ENCODE peak calls at places on chromosomes 6 and 20, in six cellular contexts. One of them, this sample, is unnamed.

GRCh38 chr20:64057628-64058498 is 5.1 kb upstream of the TCEA2 start:
- DNase-seq in NCI-H774: no peak
- DNase-seq in NCI-H1092 treated with DMSO at 0.1 percent for 48 hours: peak; percentile 36
- DNase-seq in DMS153: no peak
- DNase-seq in Daoy: peak; percentile 78
- DNase-seq in naive thymus-derived CD8-positive, alpha-beta T cell: peak; percentile 62
- DNase-seq in this sample: no peak

GRCh38 chr20:4585104-4585753 is 136.5 kb upstream of the PRND start:
- DNase-seq in NCI-H774: no peak
- DNase-seq in NCI-H1092 treated with DMSO at 0.1 percent for 48 hours: no peak
- DNase-seq in DMS153: no peak
- DNase-seq in Daoy: no peak
- DNase-seq in naive thymus-derived CD8-positive, alpha-beta T cell: no peak
- DNase-seq in this sample: peak; percentile 75

GRCh38 chr6:109456710-109457595 is 1.4 kb upstream of the MICAL1 start:
- DNase-seq in NCI-H774: peak; percentile 18
- DNase-seq in NCI-H1092 treated with DMSO at 0.1 percent for 48 hours: no peak
- DNase-seq in DMS153: no peak
- DNase-seq in Daoy: peak; percentile 46
- DNase-seq in naive thymus-derived CD8-positive, alpha-beta T cell: no peak
- DNase-seq in this sample: no peak

GRCh38 chr6:136723780-136724179 is 68.5 kb downstream of the MAP3K5 start:
- DNase-seq in NCI-H774: no peak
- DNase-seq in NCI-H1092 treated with DMSO at 0.1 percent for 48 hours: no peak
- DNase-seq in DMS153: no peak
- DNase-seq in Daoy: peak; percentile 15
- DNase-seq in naive thymus-derived CD8-positive, alpha-beta T cell: no peak
- DNase-seq in this sample: no peak

GRCh38 chr6:39218868-39219567 is 10.3 kb downstream of the KCNK5 start:
- DNase-seq in NCI-H774: no peak
- DNase-seq in NCI-H1092 treated with DMSO at 0.1 percent for 48 hours: no peak
- DNase-seq in DMS153: no peak
- DNase-seq in Daoy: no peak
- DNase-seq in naive thymus-derived CD8-positive, alpha-beta T cell: no peak
- DNase-seq in this sample: no peak

GRCh38 chr6:43809417-43810305 is 39.6 kb downstream of the VEGFA start:
- DNase-seq in NCI-H774: peak; percentile 53
- DNase-seq in NCI-H1092 treated with DMSO at 0.1 percent for 48 hours: peak; percentile 28
- DNase-seq in DMS153: peak; percentile 78
- DNase-seq in Daoy: peak; percentile 92
- DNase-seq in naive thymus-derived CD8-positive, alpha-beta T cell: no peak
- DNase-seq in this sample: peak; percentile 36

GRCh38 chr6:53236241-53236640 is 87.6 kb upstream of the GCM1 start:
- DNase-seq in NCI-H774: no peak
- DNase-seq in NCI-H1092 treated with DMSO at 0.1 percent for 48 hours: no peak
- DNase-seq in DMS153: no peak
- DNase-seq in Daoy: no peak
- DNase-seq in naive thymus-derived CD8-positive, alpha-beta T cell: no peak
- DNase-seq in this sample: no peak

GRCh38 chr6:45310118-45310788 is 17.9 kb upstream of the RUNX2 start:
- DNase-seq in NCI-H774: no peak
- DNase-seq in NCI-H1092 treated with DMSO at 0.1 percent for 48 hours: no peak
- DNase-seq in DMS153: no peak
- DNase-seq in Daoy: no peak
- DNase-seq in naive thymus-derived CD8-positive, alpha-beta T cell: peak; percentile 50
- DNase-seq in this sample: no peak

GRCh38 chr6:7463785-7464184 is 74.2 kb downstream of the RIOK1 start:
- DNase-seq in NCI-H774: no peak
- DNase-seq in NCI-H1092 treated with DMSO at 0.1 percent for 48 hours: no peak
- DNase-seq in DMS153: no peak
- DNase-seq in Daoy: no peak
- DNase-seq in naive thymus-derived CD8-positive, alpha-beta T cell: no peak
- DNase-seq in this sample: no peak

GRCh38 chr6:107545761-107546160 is 55.8 kb downstream of the SOBP start:
- DNase-seq in NCI-H774: no peak
- DNase-seq in NCI-H1092 treated with DMSO at 0.1 percent for 48 hours: no peak
- DNase-seq in DMS153: no peak
- DNase-seq in Daoy: no peak
- DNase-seq in naive thymus-derived CD8-positive, alpha-beta T cell: no peak
- DNase-seq in this sample: no peak

GRCh38 chr20:10074513-10074912 is 39.7 kb downstream of the ANKEF1 start:
- DNase-seq in NCI-H774: no peak
- DNase-seq in NCI-H1092 treated with DMSO at 0.1 percent for 48 hours: no peak
- DNase-seq in DMS153: peak; percentile 31
- DNase-seq in Daoy: peak; percentile 87
- DNase-seq in naive thymus-derived CD8-positive, alpha-beta T cell: no peak
- DNase-seq in this sample: peak; percentile 88

GRCh38 chr6:107811591-107812218 is 12.4 kb downstream of the SCML4 start:
- DNase-seq in NCI-H774: no peak
- DNase-seq in NCI-H1092 treated with DMSO at 0.1 percent for 48 hours: no peak
- DNase-seq in DMS153: no peak
- DNase-seq in Daoy: peak; percentile 56
- DNase-seq in naive thymus-derived CD8-positive, alpha-beta T cell: no peak
- DNase-seq in this sample: no peak

GRCh38 chr20:12371955-12372354 is 454.3 kb downstream of the BTBD3 start:
- DNase-seq in NCI-H774: peak; percentile 77
- DNase-seq in NCI-H1092 treated with DMSO at 0.1 percent for 48 hours: peak; percentile 89
- DNase-seq in DMS153: peak; percentile 90
- DNase-seq in Daoy: no peak
- DNase-seq in naive thymus-derived CD8-positive, alpha-beta T cell: no peak
- DNase-seq in this sample: no peak

GRCh38 chr6:26032387-26033131 is 54.7 kb upstream of the HFE start:
- DNase-seq in NCI-H774: no peak
- DNase-seq in NCI-H1092 treated with DMSO at 0.1 percent for 48 hours: peak; percentile 35
- DNase-seq in DMS153: no peak
- DNase-seq in Daoy: peak; percentile 63
- DNase-seq in naive thymus-derived CD8-positive, alpha-beta T cell: no peak
- DNase-seq in this sample: no peak

GRCh38 chr6:28657756-28658465 is 132.2 kb downstream of the GPX5 start:
- DNase-seq in NCI-H774: no peak
- DNase-seq in NCI-H1092 treated with DMSO at 0.1 percent for 48 hours: peak; percentile 23
- DNase-seq in DMS153: peak; percentile 13
- DNase-seq in Daoy: peak; percentile 71
- DNase-seq in naive thymus-derived CD8-positive, alpha-beta T cell: peak; percentile 23
- DNase-seq in this sample: no peak

GRCh38 chr6:31270788-31271640 is 878 bp downstream of the HLA-C start:
- DNase-seq in NCI-H774: peak; percentile 19
- DNase-seq in NCI-H1092 treated with DMSO at 0.1 percent for 48 hours: no peak
- DNase-seq in DMS153: peak; percentile 16
- DNase-seq in Daoy: peak; percentile 76
- DNase-seq in naive thymus-derived CD8-positive, alpha-beta T cell: peak; percentile 61
- DNase-seq in this sample: no peak

GRCh38 chr6:168278904-168279303 is 40.7 kb downstream of the DACT2 start:
- DNase-seq in NCI-H774: no peak
- DNase-seq in NCI-H1092 treated with DMSO at 0.1 percent for 48 hours: no peak
- DNase-seq in DMS153: no peak
- DNase-seq in Daoy: peak; percentile 11
- DNase-seq in naive thymus-derived CD8-positive, alpha-beta T cell: no peak
- DNase-seq in this sample: no peak

GRCh38 chr6:158016571-158017383 is 35.1 kb downstream of the SYNJ2 start:
- DNase-seq in NCI-H774: no peak
- DNase-seq in NCI-H1092 treated with DMSO at 0.1 percent for 48 hours: no peak
- DNase-seq in DMS153: no peak
- DNase-seq in Daoy: no peak
- DNase-seq in naive thymus-derived CD8-positive, alpha-beta T cell: no peak
- DNase-seq in this sample: no peak

This sample was measured in epithelial cell of prostate.